ENCODE peak calls at places on chromosome 9, in six cellular contexts. R, O, B, W, M and Z are unnamed samples.
A peak's percentile ranks its signal among the peaks of the same experiment; 100 is the strongest.

GRCh38 chr9:77417570-77417969 is 230.6 kb downstream of the GNA14 start:
- DNase-seq in R (no peak), O (peak; percentile 83), B (no peak), W (no peak), M (no peak), Z (peak; percentile 71)

GRCh38 chr9:83466877-83467276 is 71.3 kb downstream of the FRMD3 start:
- DNase-seq in R (no peak), O (peak; percentile 16), B (no peak), W (no peak), M (no peak), Z (no peak)

GRCh38 chr9:90956026-90956810 is 154.6 kb downstream of the SYK start:
- DNase-seq in R (no peak), O (no peak), B (no peak), W (no peak), M (no peak), Z (no peak)

GRCh38 chr9:3879315-3879714 is 353.5 kb upstream of the RFX3 start:
- DNase-seq in R (no peak), O (no peak), B (no peak), W (no peak), M (no peak), Z (no peak)

GRCh38 chr9:134066546-134066922 is 1.3 kb downstream of the BRD3 start:
- DNase-seq in R (no peak), O (peak; percentile 43), B (no peak), W (no peak), M (no peak), Z (no peak)

GRCh38 chr9:98097836-98098235 is 21.2 kb downstream of the TRIM14 start:
- DNase-seq in R (no peak), O (no peak), B (no peak), W (peak; percentile 75), M (no peak), Z (no peak)

GRCh38 chr9:77707696-77708095 is 59.6 kb upstream of the GNA14 start:
- DNase-seq in R (no peak), O (peak; percentile 98), B (peak; percentile 54), W (no peak), M (no peak), Z (peak; percentile 95)

GRCh38 chr9:79572032-79572890 is 496 bp downstream of the TLE4 start:
- DNase-seq in R (peak; percentile 74), O (peak; percentile 55), B (peak; percentile 73), W (no peak), M (peak; percentile 63), Z (no peak)

GRCh38 chr9:133564451-133564850 is 29.9 kb downstream of the ADAMTSL2 start:
- DNase-seq in R (no peak), O (no peak), B (no peak), W (no peak), M (no peak), Z (no peak)

GRCh38 chr9:103514767-103515166 is 519.6 kb downstream of the CYLC2 start:
- DNase-seq in R (no peak), O (no peak), B (no peak), W (no peak), M (no peak), Z (no peak)

GRCh38 chr9:111926421-111926875 is 29.8 kb downstream of the UGCG start:
- DNase-seq in R (no peak), O (peak; percentile 74), B (peak; percentile 53), W (no peak), M (no peak), Z (peak; percentile 49)

GRCh38 chr9:18424132-18424531 is 49.8 kb upstream of the ADAMTSL1 start:
- DNase-seq in R (no peak), O (peak; percentile 33), B (no peak), W (no peak), M (no peak), Z (no peak)

GRCh38 chr9:14471041-14471440 is 157.1 kb upstream of the NFIB start:
- DNase-seq in R (no peak), O (no peak), B (no peak), W (no peak), M (no peak), Z (no peak)

GRCh38 chr9:133710661-133711427 is 27.3 kb downstream of the SARDH start:
- DNase-seq in R (peak; percentile 51), O (no peak), B (no peak), W (no peak), M (no peak), Z (no peak)

GRCh38 chr9:89685698-89686097 is 80.9 kb downstream of the GADD45G start:
- DNase-seq in R (no peak), O (no peak), B (no peak), W (no peak), M (no peak), Z (no peak)

GRCh38 chr9:27528278-27528885 is 1.2 kb downstream of the MOB3B start:
- DNase-seq in R (peak; percentile 86), O (peak; percentile 62), B (peak; percentile 86), W (peak; percentile 71), M (peak; percentile 93), Z (no peak)

GRCh38 chr9:34612788-34613390 is 992 bp upstream of the RPP25L start:
- DNase-seq in R (peak; percentile 79), O (peak; percentile 79), B (peak; percentile 78), W (peak; percentile 78), M (peak; percentile 96), Z (peak; percentile 23)

GRCh38 chr9:70590264-70590646 is 175.8 kb upstream of the KLF9 start:
- DNase-seq in R (no peak), O (no peak), B (no peak), W (no peak), M (no peak), Z (peak; percentile 80)

GRCh38 chr9:110152704-110153374 is 55.1 kb downstream of the C9orf152 start:
- DNase-seq in R (no peak), O (peak; percentile 74), B (no peak), W (no peak), M (peak; percentile 87), Z (no peak)

GRCh38 chr9:130300739-130301138 is 35.2 kb downstream of the HMCN2 start:
- DNase-seq in R (peak; percentile 12), O (no peak), B (no peak), W (no peak), M (no peak), Z (no peak)

GRCh38 chr9:134028575-134029247 is 3.4 kb downstream of the BRD3OS start:
- DNase-seq in R (no peak), O (no peak), B (no peak), W (no peak), M (peak; percentile 19), Z (no peak)

GRCh38 chr9:16720386-16720785 is 150.1 kb downstream of the BNC2 start:
- DNase-seq in R (no peak), O (peak; percentile 39), B (no peak), W (no peak), M (no peak), Z (no peak)
- H3K4me3 ChIP-seq in R (no peak overlapping the region), O (no peak overlapping the region), B (no peak overlapping the region), W (no peak overlapping the region), M (no peak overlapping the region), Z (no peak overlapping the region)

GRCh38 chr9:2385746-2386145 is 235.8 kb upstream of the VLDLR start:
- DNase-seq in R (no peak), O (no peak), B (no peak), W (no peak), M (no peak), Z (no peak)

GRCh38 chr9:2390028-2390427 is 231.6 kb upstream of the VLDLR start:
- DNase-seq in R (no peak), O (no peak), B (no peak), W (no peak), M (no peak), Z (no peak)

DNA sequence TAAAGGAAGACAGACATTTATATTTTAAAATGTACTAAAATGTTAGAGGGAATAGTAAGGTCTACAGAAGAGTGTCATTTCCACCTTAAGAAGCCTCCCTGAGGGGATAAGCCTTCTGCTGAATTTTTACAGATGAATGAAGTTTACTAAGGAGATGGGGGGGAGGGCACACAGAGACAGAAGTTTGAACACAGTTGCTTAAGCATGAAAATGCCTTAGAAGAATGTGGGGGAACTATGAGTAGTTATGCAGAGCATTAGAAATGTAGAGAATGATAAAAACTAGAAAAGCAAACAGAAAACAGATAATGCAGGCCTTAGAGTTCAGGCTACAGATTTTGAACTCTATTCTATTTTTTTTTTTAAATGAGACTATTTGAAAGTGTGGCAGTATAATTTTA is 232.2 kb upstream of the VLDLR start:
- DNase-seq in R (no peak), O (peak; percentile 2), B (no peak), W (no peak), M (no peak), Z (no peak)
- TF ChIP-seq CTCF in R (no peak), O (no peak), B (no peak), W (no peak), M (no peak), Z (no peak)

GRCh38 chr9:36039696-36040095 is 3.0 kb downstream of the RECK start:
- DNase-seq in R (no peak), O (peak; percentile 70), B (no peak), W (no peak), M (no peak), Z (no peak)

GRCh38 chr9:36040271-36040925 is 3.7 kb downstream of the RECK start:
- DNase-seq in R (no peak), O (no peak), B (no peak), W (no peak), M (no peak), Z (no peak)

GRCh38 chr9:36037580-36038169 is 962 bp downstream of the RECK start:
- DNase-seq in R (no peak), O (peak; percentile 29), B (no peak), W (no peak), M (peak; percentile 10), Z (no peak)

GRCh38 chr9:36036780-36037579 is at the start of gene RECK:
- DNase-seq in R (peak; percentile 95), O (peak; percentile 89), B (peak; percentile 91), W (peak; percentile 80), M (peak; percentile 96), Z (no peak)

DNA sequence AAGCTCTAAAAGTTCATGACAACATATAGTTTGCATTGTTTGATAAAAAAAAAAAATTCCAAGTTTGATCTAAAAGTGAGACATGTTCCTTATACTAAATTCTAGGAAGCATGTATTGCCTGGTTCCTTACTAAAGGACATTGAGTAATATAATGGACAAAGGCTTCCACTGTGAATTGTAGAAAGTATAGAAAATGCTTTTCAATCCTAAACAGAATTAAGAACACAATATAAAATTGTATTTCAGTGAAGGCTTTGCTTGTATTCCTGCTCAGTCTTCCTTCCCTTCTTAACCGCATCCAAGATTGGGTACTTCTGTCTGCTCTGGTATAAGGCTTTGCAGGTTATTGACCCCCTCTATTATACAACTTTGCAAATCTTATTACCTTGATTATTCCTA is 2.4 kb downstream of the RECK start:
- DNase-seq in R (no peak), O (no peak), B (no peak), W (no peak), M (no peak), Z (no peak)
- H3K4me3 ChIP-seq in R (no peak overlapping the region), O (no peak overlapping the region), B (no peak overlapping the region), W (no peak overlapping the region), M (no peak overlapping the region), Z (peak overlapping the region; percentile 62)

GRCh38 chr9:136177224-136177623 is 27.7 kb downstream of the LHX3 start:
- DNase-seq in R (no peak), O (no peak), B (no peak), W (no peak), M (peak; percentile 11), Z (no peak)

GRCh38 chr9:136178773-136179075 is 26.2 kb downstream of the LHX3 start:
- DNase-seq in R (no peak), O (no peak), B (no peak), W (no peak), M (no peak), Z (no peak)

GRCh38 chr9:136179101-136179616 is 25.8 kb downstream of the LHX3 start:
- DNase-seq in R (no peak), O (no peak), B (no peak), W (no peak), M (no peak), Z (no peak)

GRCh38 chr9:136179761-136180160 is 25.2 kb downstream of the LHX3 start:
- DNase-seq in R (no peak), O (no peak), B (no peak), W (no peak), M (no peak), Z (no peak)

GRCh38 chr9:136178061-136178772 is 26.7 kb downstream of the LHX3 start:
- DNase-seq in R (no peak), O (no peak), B (no peak), W (no peak), M (no peak), Z (no peak)
- TF ChIP-seq CTCF in R (no peak), O (no peak), B (no peak), W (no peak), M (no peak), Z (no peak)